ENCODE peak calls at places on chromosome 20, in six cellular contexts. One of them, this sample, is unnamed.

GRCh38 chr20:17024513-17025105 is 202.2 kb upstream of the PCSK2 start:
- DNase-seq in Kasumi-1: no peak
- DNase-seq in activated CD8-positive, alpha-beta memory T cell treated with anti-CD3 and anti-CD28 coated beads for 48 hours: no peak
- DNase-seq in glutamatergic neuron: no peak
- DNase-seq in uterus: no peak
- DNase-seq in C1 segment of cervical spinal cord: no peak
- DNase-seq in this sample: no peak

GRCh38 chr20:59985864-59986263 is 27.6 kb downstream of the CDH26 start:
- DNase-seq in Kasumi-1: peak; percentile 29
- DNase-seq in activated CD8-positive, alpha-beta memory T cell treated with anti-CD3 and anti-CD28 coated beads for 48 hours: no peak
- DNase-seq in glutamatergic neuron: no peak
- DNase-seq in uterus: no peak
- DNase-seq in C1 segment of cervical spinal cord: no peak
- DNase-seq in this sample: no peak

GRCh38 chr20:48463916-48464315 is 363.9 kb downstream of the PREX1 start:
- DNase-seq in Kasumi-1: no peak
- DNase-seq in activated CD8-positive, alpha-beta memory T cell treated with anti-CD3 and anti-CD28 coated beads for 48 hours: no peak
- DNase-seq in glutamatergic neuron: peak; percentile 7
- DNase-seq in uterus: no peak
- DNase-seq in C1 segment of cervical spinal cord: no peak
- DNase-seq in this sample: no peak

GRCh38 chr20:48164566-48165400 is 379.5 kb upstream of the SULF2 start:
- DNase-seq in Kasumi-1: no peak
- DNase-seq in activated CD8-positive, alpha-beta memory T cell treated with anti-CD3 and anti-CD28 coated beads for 48 hours: no peak
- DNase-seq in glutamatergic neuron: no peak
- DNase-seq in uterus: no peak
- DNase-seq in C1 segment of cervical spinal cord: no peak
- DNase-seq in this sample: no peak

GRCh38 chr20:36147707-36148106 is 6.8 kb upstream of the EPB41L1 start:
- DNase-seq in Kasumi-1: no peak
- DNase-seq in activated CD8-positive, alpha-beta memory T cell treated with anti-CD3 and anti-CD28 coated beads for 48 hours: no peak
- DNase-seq in glutamatergic neuron: no peak
- DNase-seq in uterus: peak; percentile 35
- DNase-seq in C1 segment of cervical spinal cord: no peak
- DNase-seq in this sample: no peak

GRCh38 chr20:18548465-18548864 is 18.8 kb upstream of the SMIM26 start:
- DNase-seq in Kasumi-1: no peak
- DNase-seq in activated CD8-positive, alpha-beta memory T cell treated with anti-CD3 and anti-CD28 coated beads for 48 hours: no peak
- DNase-seq in glutamatergic neuron: no peak
- DNase-seq in uterus: no peak
- DNase-seq in C1 segment of cervical spinal cord: no peak
- DNase-seq in this sample: no peak

GRCh38 chr20:41218466-41218865 is 81.1 kb downstream of the PLCG1 start:
- DNase-seq in Kasumi-1: no peak
- DNase-seq in activated CD8-positive, alpha-beta memory T cell treated with anti-CD3 and anti-CD28 coated beads for 48 hours: no peak
- DNase-seq in glutamatergic neuron: no peak
- DNase-seq in uterus: no peak
- DNase-seq in C1 segment of cervical spinal cord: no peak
- DNase-seq in this sample: no peak

GRCh38 chr20:708956-709355 is 33.4 kb upstream of the SCRT2 start:
- DNase-seq in Kasumi-1: no peak
- DNase-seq in activated CD8-positive, alpha-beta memory T cell treated with anti-CD3 and anti-CD28 coated beads for 48 hours: no peak
- DNase-seq in glutamatergic neuron: no peak
- DNase-seq in uterus: no peak
- DNase-seq in C1 segment of cervical spinal cord: no peak
- DNase-seq in this sample: no peak

GRCh38 chr20:22509090-22509938 is 75.1 kb downstream of the FOXA2 start:
- DNase-seq in Kasumi-1: no peak
- DNase-seq in activated CD8-positive, alpha-beta memory T cell treated with anti-CD3 and anti-CD28 coated beads for 48 hours: no peak
- DNase-seq in glutamatergic neuron: no peak
- DNase-seq in uterus: no peak
- DNase-seq in C1 segment of cervical spinal cord: no peak
- DNase-seq in this sample: no peak

This sample was measured in left cardiac atrium.